ENCODE peak calls at places on chromosomes 2 and 18, in eight cellular contexts. One of them, this sample, is unnamed.

GRCh38 chr2:25825238-25825637 is 53.0 kb downstream of the ASXL2 start:
- DNase-seq in non-pigmented ciliary epithelial cell: no peak
- DNase-seq in tibial artery: no peak
- DNase-seq in naive thymus-derived CD4-positive, alpha-beta T cell: peak
- DNase-seq in GM20000: no peak
- DNase-seq in NCI-H1092: no peak
- DNase-seq in GM12865: peak
- DNase-seq in neural crest cell: no peak
- DNase-seq in this sample: no peak

GRCh38 chr2:124034265-124034664 is 9.2 kb downstream of the CNTNAP5 start:
- DNase-seq in non-pigmented ciliary epithelial cell: no peak
- DNase-seq in GM20000: no peak
- DNase-seq in tibial artery: no peak
- DNase-seq in neural crest cell: no peak
- DNase-seq in NCI-H1092: no peak
- DNase-seq in naive thymus-derived CD4-positive, alpha-beta T cell: no peak
- DNase-seq in GM12865: no peak
- DNase-seq in this sample: no peak

GRCh38 chr18:23191952-23192662 is 56.8 kb downstream of the CABLES1 start:
- DNase-seq in non-pigmented ciliary epithelial cell: peak
- DNase-seq in NCI-H1092: peak
- DNase-seq in tibial artery: no peak
- DNase-seq in neural crest cell: no peak
- DNase-seq in naive thymus-derived CD4-positive, alpha-beta T cell: no peak
- DNase-seq in GM20000: no peak
- DNase-seq in GM12865: peak
- DNase-seq in this sample: no peak

GRCh38 chr18:11393486-11393885 is 215.9 kb upstream of the SLC35G4 start:
- DNase-seq in non-pigmented ciliary epithelial cell: no peak
- DNase-seq in NCI-H1092: no peak
- DNase-seq in neural crest cell: no peak
- DNase-seq in GM20000: no peak
- DNase-seq in naive thymus-derived CD4-positive, alpha-beta T cell: no peak
- DNase-seq in GM12865: no peak
- DNase-seq in tibial artery: no peak
- DNase-seq in this sample: no peak

GRCh38 chr2:164028764-164029534 is 293.1 kb upstream of the FIGN start:
- DNase-seq in non-pigmented ciliary epithelial cell: no peak
- DNase-seq in GM12865: no peak
- DNase-seq in naive thymus-derived CD4-positive, alpha-beta T cell: no peak
- DNase-seq in NCI-H1092: no peak
- DNase-seq in GM20000: no peak
- DNase-seq in tibial artery: no peak
- DNase-seq in neural crest cell: no peak
- DNase-seq in this sample: no peak

GRCh38 chr2:134140251-134140661 is 113.6 kb upstream of the MGAT5 start:
- DNase-seq in neural crest cell: no peak
- DNase-seq in non-pigmented ciliary epithelial cell: no peak
- DNase-seq in GM20000: no peak
- DNase-seq in GM12865: no peak
- DNase-seq in NCI-H1092: no peak
- DNase-seq in naive thymus-derived CD4-positive, alpha-beta T cell: no peak
- DNase-seq in tibial artery: no peak
- DNase-seq in this sample: no peak

GRCh38 chr2:205175831-205176230 is 506.5 kb upstream of the NRP2 start:
- DNase-seq in NCI-H1092: no peak
- DNase-seq in GM20000: no peak
- DNase-seq in tibial artery: no peak
- DNase-seq in non-pigmented ciliary epithelial cell: no peak
- DNase-seq in naive thymus-derived CD4-positive, alpha-beta T cell: no peak
- DNase-seq in GM12865: no peak
- DNase-seq in neural crest cell: no peak
- DNase-seq in this sample: no peak

GRCh38 chr18:59799383-59800015 is 100.3 kb upstream of the PMAIP1 start:
- DNase-seq in GM12865: no peak
- DNase-seq in tibial artery: no peak
- DNase-seq in non-pigmented ciliary epithelial cell: no peak
- DNase-seq in naive thymus-derived CD4-positive, alpha-beta T cell: no peak
- DNase-seq in NCI-H1092: no peak
- DNase-seq in GM20000: no peak
- DNase-seq in neural crest cell: no peak
- DNase-seq in this sample: no peak

GRCh38 chr2:19900536-19901200 is 1.1 kb downstream of the TTC32 start:
- DNase-seq in tibial artery: no peak
- DNase-seq in GM20000: no peak
- DNase-seq in GM12865: peak
- DNase-seq in neural crest cell: no peak
- DNase-seq in non-pigmented ciliary epithelial cell: no peak
- DNase-seq in NCI-H1092: no peak
- DNase-seq in naive thymus-derived CD4-positive, alpha-beta T cell: no peak
- DNase-seq in this sample: peak

GRCh38 chr18:72544092-72544886 is at the start of gene CBLN2:
- DNase-seq in NCI-H1092: peak
- DNase-seq in naive thymus-derived CD4-positive, alpha-beta T cell: peak
- DNase-seq in neural crest cell: peak
- DNase-seq in GM20000: peak
- DNase-seq in tibial artery: no peak
- DNase-seq in non-pigmented ciliary epithelial cell: no peak
- DNase-seq in GM12865: peak
- DNase-seq in this sample: peak

GRCh38 chr2:136572335-136572734 is 193.0 kb upstream of the THSD7B start:
- DNase-seq in non-pigmented ciliary epithelial cell: no peak
- DNase-seq in NCI-H1092: no peak
- DNase-seq in GM12865: no peak
- DNase-seq in naive thymus-derived CD4-positive, alpha-beta T cell: no peak
- DNase-seq in GM20000: no peak
- DNase-seq in tibial artery: no peak
- DNase-seq in neural crest cell: no peak
- DNase-seq in this sample: no peak

GRCh38 chr2:240387669-240388358 is 47.6 kb upstream of the GPC1 start:
- DNase-seq in tibial artery: peak
- DNase-seq in naive thymus-derived CD4-positive, alpha-beta T cell: no peak
- DNase-seq in neural crest cell: no peak
- DNase-seq in NCI-H1092: no peak
- DNase-seq in non-pigmented ciliary epithelial cell: peak
- DNase-seq in GM20000: no peak
- DNase-seq in GM12865: no peak
- DNase-seq in this sample: no peak

GRCh38 chr2:46029332-46029811 is 267.8 kb upstream of the EPAS1 start:
- DNase-seq in naive thymus-derived CD4-positive, alpha-beta T cell: no peak
- DNase-seq in tibial artery: no peak
- DNase-seq in NCI-H1092: no peak
- DNase-seq in neural crest cell: no peak
- DNase-seq in non-pigmented ciliary epithelial cell: peak
- DNase-seq in GM12865: no peak
- DNase-seq in GM20000: no peak
- DNase-seq in this sample: no peak

GRCh38 chr2:156199588-156199987 is 132.9 kb downstream of the NR4A2 start:
- DNase-seq in naive thymus-derived CD4-positive, alpha-beta T cell: no peak
- DNase-seq in non-pigmented ciliary epithelial cell: no peak
- DNase-seq in GM20000: no peak
- DNase-seq in GM12865: no peak
- DNase-seq in neural crest cell: no peak
- DNase-seq in tibial artery: no peak
- DNase-seq in NCI-H1092: no peak
- DNase-seq in this sample: no peak

GRCh38 chr2:37323770-37324535 is 680 bp downstream of the PRKD3 start:
- DNase-seq in GM12865: peak
- DNase-seq in NCI-H1092: no peak
- DNase-seq in naive thymus-derived CD4-positive, alpha-beta T cell: no peak
- DNase-seq in GM20000: no peak
- DNase-seq in non-pigmented ciliary epithelial cell: no peak
- DNase-seq in tibial artery: peak
- DNase-seq in neural crest cell: peak
- DNase-seq in this sample: peak

GRCh38 chr18:31268985-31269406 is 49.0 kb upstream of the DSG1 start:
- DNase-seq in GM20000: no peak
- DNase-seq in neural crest cell: no peak
- DNase-seq in GM12865: peak
- DNase-seq in NCI-H1092: no peak
- DNase-seq in non-pigmented ciliary epithelial cell: no peak
- DNase-seq in naive thymus-derived CD4-positive, alpha-beta T cell: no peak
- DNase-seq in tibial artery: no peak
- DNase-seq in this sample: no peak

GRCh38 chr2:46689993-46690392 is 210.6 kb downstream of the TMEM247 start:
- DNase-seq in tibial artery: no peak
- DNase-seq in naive thymus-derived CD4-positive, alpha-beta T cell: no peak
- DNase-seq in neural crest cell: no peak
- DNase-seq in GM20000: no peak
- DNase-seq in non-pigmented ciliary epithelial cell: no peak
- DNase-seq in GM12865: no peak
- DNase-seq in NCI-H1092: no peak
- DNase-seq in this sample: no peak

GRCh38 chr2:207167129-207167923 is 1.6 kb upstream of the KLF7 start:
- DNase-seq in naive thymus-derived CD4-positive, alpha-beta T cell: no peak
- DNase-seq in neural crest cell: no peak
- DNase-seq in non-pigmented ciliary epithelial cell: no peak
- DNase-seq in NCI-H1092: no peak
- DNase-seq in GM20000: peak
- DNase-seq in tibial artery: no peak
- DNase-seq in GM12865: peak
- DNase-seq in this sample: peak

GRCh38 chr2:69945447-69945846 is 16.0 kb downstream of the ASPRV1 start:
- DNase-seq in non-pigmented ciliary epithelial cell: no peak
- DNase-seq in GM12865: no peak
- DNase-seq in naive thymus-derived CD4-positive, alpha-beta T cell: no peak
- DNase-seq in NCI-H1092: no peak
- DNase-seq in neural crest cell: no peak
- DNase-seq in tibial artery: no peak
- DNase-seq in GM20000: no peak
- DNase-seq in this sample: no peak

GRCh38 chr2:170969030-170969429 is 40.0 kb downstream of the GORASP2 start:
- DNase-seq in NCI-H1092: no peak
- DNase-seq in non-pigmented ciliary epithelial cell: no peak
- DNase-seq in naive thymus-derived CD4-positive, alpha-beta T cell: no peak
- DNase-seq in tibial artery: no peak
- DNase-seq in GM20000: no peak
- DNase-seq in neural crest cell: no peak
- DNase-seq in GM12865: no peak
- DNase-seq in this sample: no peak

GRCh38 chr2:95006661-95007060 is 18.8 kb upstream of the MAL start:
- DNase-seq in GM20000: no peak
- DNase-seq in neural crest cell: no peak
- DNase-seq in naive thymus-derived CD4-positive, alpha-beta T cell: no peak
- DNase-seq in non-pigmented ciliary epithelial cell: no peak
- DNase-seq in NCI-H1092: no peak
- DNase-seq in GM12865: no peak
- DNase-seq in tibial artery: no peak
- DNase-seq in this sample: no peak

GRCh38 chr2:207855591-207855990 is 85.9 kb upstream of the FZD5 start:
- DNase-seq in GM12865: no peak
- DNase-seq in tibial artery: no peak
- DNase-seq in GM20000: no peak
- DNase-seq in naive thymus-derived CD4-positive, alpha-beta T cell: no peak
- DNase-seq in neural crest cell: no peak
- DNase-seq in NCI-H1092: no peak
- DNase-seq in non-pigmented ciliary epithelial cell: no peak
- DNase-seq in this sample: no peak

GRCh38 chr2:127506502-127506901 is 19.8 kb downstream of the IWS1 start:
- DNase-seq in naive thymus-derived CD4-positive, alpha-beta T cell: no peak
- DNase-seq in GM20000: no peak
- DNase-seq in NCI-H1092: no peak
- DNase-seq in tibial artery: no peak
- DNase-seq in GM12865: no peak
- DNase-seq in non-pigmented ciliary epithelial cell: no peak
- DNase-seq in neural crest cell: no peak
- DNase-seq in this sample: no peak

GRCh38 chr18:52402814-52403213 is 62.8 kb downstream of the DCC start:
- DNase-seq in GM12865: no peak
- DNase-seq in naive thymus-derived CD4-positive, alpha-beta T cell: no peak
- DNase-seq in NCI-H1092: no peak
- DNase-seq in GM20000: no peak
- DNase-seq in tibial artery: no peak
- DNase-seq in neural crest cell: no peak
- DNase-seq in non-pigmented ciliary epithelial cell: no peak
- DNase-seq in this sample: no peak

GRCh38 chr2:108351889-108352288 is 25.9 kb upstream of the SULT1C4 start:
- DNase-seq in tibial artery: no peak
- DNase-seq in naive thymus-derived CD4-positive, alpha-beta T cell: no peak
- DNase-seq in GM20000: no peak
- DNase-seq in non-pigmented ciliary epithelial cell: no peak
- DNase-seq in NCI-H1092: no peak
- DNase-seq in GM12865: no peak
- DNase-seq in neural crest cell: no peak
- DNase-seq in this sample: no peak

GRCh38 chr2:204313256-204313655 is 232.0 kb upstream of the PARD3B start:
- DNase-seq in NCI-H1092: no peak
- DNase-seq in GM20000: no peak
- DNase-seq in tibial artery: no peak
- DNase-seq in neural crest cell: no peak
- DNase-seq in GM12865: no peak
- DNase-seq in non-pigmented ciliary epithelial cell: no peak
- DNase-seq in naive thymus-derived CD4-positive, alpha-beta T cell: no peak
- DNase-seq in this sample: no peak

GRCh38 chr2:29281585-29281984 is 166.4 kb downstream of the CLIP4 start:
- DNase-seq in GM20000: no peak
- DNase-seq in tibial artery: peak
- DNase-seq in GM12865: no peak
- DNase-seq in non-pigmented ciliary epithelial cell: peak
- DNase-seq in neural crest cell: no peak
- DNase-seq in naive thymus-derived CD4-positive, alpha-beta T cell: no peak
- DNase-seq in NCI-H1092: peak
- DNase-seq in this sample: no peak

This sample was measured in GM10248.